ENCODE peak calls at places on chromosome 16, in five cellular contexts. F is HCT116, V is breast epithelium, T is right cardiac atrium, W is gastrocnemius medialis. Z is an unnamed sample. For H3K4me1, the result is how much of the 10 kb centered on the place peaks cover.

GRCh38 chr16:68411086-68411485 is 37.2 kb downstream of the SMPD3 start:
- DNase-seq in T (no peak), W (no peak), F (no peak), V (no peak), Z (no peak)

GRCh38 chr16:69244336-69244735 is 57.4 kb downstream of the SNTB2 start:
- DNase-seq in W (no peak), F (no peak), T (no peak), V (no peak), Z (no peak)

GRCh38 chr16:27952811-27953210 is 110.7 kb downstream of the GSG1L start:
- DNase-seq in T (no peak), F (no peak), V (no peak), W (no peak), Z (no peak)

GRCh38 chr16:78706637-78707036 is 607.2 kb downstream of the WWOX start:
- DNase-seq in F (no peak), T (peak), V (no peak), W (no peak), Z (no peak)

GRCh38 chr16:47848481-47849109 is 307.2 kb downstream of the ABCC12 start:
- DNase-seq in V (no peak), F (no peak), W (no peak), T (no peak), Z (no peak)

GRCh38 chr16:81645303-81645702 is 133.8 kb upstream of the PLCG2 start:
- DNase-seq in W (no peak), F (no peak), V (peak), T (peak), Z (no peak)

GRCh38 chr16:75262104-75262799 is 10.8 kb upstream of the BCAR1 start:
- DNase-seq in F (no peak), V (no peak), T (no peak), W (no peak), Z (no peak)

GRCh38 chr16:54585094-54585493 is 298.5 kb upstream of the IRX3 start:
- DNase-seq in V (no peak), F (no peak), W (no peak), T (no peak), Z (no peak)

GRCh38 chr16:87626905-87627304 is 24.6 kb downstream of the JPH3 start:
- DNase-seq in V (no peak), T (no peak), W (no peak), F (no peak), Z (no peak)

GRCh38 chr16:74304164-74304834 is 7.7 kb downstream of the PSMD7 start:
- DNase-seq in W (no peak), T (no peak), V (no peak), F (no peak), Z (no peak)

GRCh38 chr16:66026211-66026610 is 340.3 kb upstream of the CDH5 start:
- DNase-seq in F (no peak), V (no peak), W (no peak), T (no peak), Z (no peak)

GRCh38 chr16:4021070-4021779 is 95.0 kb downstream of the ADCY9 start:
- DNase-seq in F (no peak), V (peak), T (no peak), W (no peak), Z (no peak)

GRCh38 chr16:15487336-15488284 is 53.2 kb downstream of the BMERB1 start:
- DNase-seq in W (no peak), T (no peak), V (no peak), F (peak), Z (no peak)

GRCh38 chr16:53502331-53503269 is at the start of gene AKTIP:
- DNase-seq in F (no peak), T (no peak), W (peak), V (peak), Z (no peak)

GRCh38 chr16:86865866-86866675 is 287.7 kb downstream of the FOXL1 start:
- DNase-seq in V (peak), T (peak), F (no peak), W (peak), Z (no peak)

GRCh38 chr16:57994778-57995177 is 5.7 kb downstream of the ZNF319 start:
- DNase-seq in V (no peak), F (peak), W (no peak), T (peak), Z (no peak)

GRCh38 chr16:351804-352520 is 561 bp downstream of the AXIN1 start:
- DNase-seq in F (no peak), W (no peak), T (no peak), V (no peak), Z (no peak)

GRCh38 chr16:64952177-64952576 is 169.7 kb downstream of the CDH11 start:
- DNase-seq in T (no peak), F (no peak), V (no peak), W (no peak), Z (no peak)

GRCh38 chr16:50326835-50327465 is 41.8 kb downstream of the BRD7 start:
- DNase-seq in T (no peak), V (no peak), F (peak), W (no peak), Z (no peak)

GRCh38 chr16:67177743-67178699 is 5.7 kb downstream of the MATCAP1 start:
- DNase-seq in T (peak), V (peak), W (no peak), F (peak), Z (no peak)

GRCh38 chr16:4315185-4316102 is at the start of gene GLIS2:
- DNase-seq in V (no peak), F (peak), T (peak), W (no peak), Z (no peak)

GRCh38 chr16:53022374-53022773 is 30.3 kb downstream of the CHD9NB start:
- DNase-seq in V (no peak), T (peak), F (peak), W (no peak), Z (no peak)

GRCh38 chr16:68764866-68765265 is 27.8 kb downstream of the CDH1 start:
- DNase-seq in T (no peak), V (no peak), W (no peak), F (no peak), Z (no peak)

GRCh38 chr16:19071811-19072777 is 4.7 kb downstream of the COQ7 start:
- DNase-seq in F (peak), T (peak), W (no peak), V (no peak), Z (no peak)

GRCh38 chr16:64370112-64370511 is 751.8 kb downstream of the CDH11 start:
- DNase-seq in F (no peak), W (no peak), T (no peak), V (no peak), Z (no peak)

GRCh38 chr16:58026139-58026704 is 668 bp downstream of the MMP15 start:
- DNase-seq in W (peak), T (peak), V (no peak), F (no peak), Z (no peak)

GRCh38 chr16:23245268-23245667 is 56.8 kb upstream of the SCNN1B start:
- DNase-seq in W (peak), T (peak), V (peak), F (no peak), Z (peak)

GRCh38 chr16:19513377-19514053 is 8.4 kb downstream of the GDE1 start:
- DNase-seq in F (no peak), V (no peak), T (no peak), W (no peak), Z (no peak)

GRCh38 chr16:84175351-84176081 is 11.3 kb downstream of the TAF1C start:
- DNase-seq in T (peak), V (no peak), W (no peak), F (no peak), Z (no peak)

DNA sequence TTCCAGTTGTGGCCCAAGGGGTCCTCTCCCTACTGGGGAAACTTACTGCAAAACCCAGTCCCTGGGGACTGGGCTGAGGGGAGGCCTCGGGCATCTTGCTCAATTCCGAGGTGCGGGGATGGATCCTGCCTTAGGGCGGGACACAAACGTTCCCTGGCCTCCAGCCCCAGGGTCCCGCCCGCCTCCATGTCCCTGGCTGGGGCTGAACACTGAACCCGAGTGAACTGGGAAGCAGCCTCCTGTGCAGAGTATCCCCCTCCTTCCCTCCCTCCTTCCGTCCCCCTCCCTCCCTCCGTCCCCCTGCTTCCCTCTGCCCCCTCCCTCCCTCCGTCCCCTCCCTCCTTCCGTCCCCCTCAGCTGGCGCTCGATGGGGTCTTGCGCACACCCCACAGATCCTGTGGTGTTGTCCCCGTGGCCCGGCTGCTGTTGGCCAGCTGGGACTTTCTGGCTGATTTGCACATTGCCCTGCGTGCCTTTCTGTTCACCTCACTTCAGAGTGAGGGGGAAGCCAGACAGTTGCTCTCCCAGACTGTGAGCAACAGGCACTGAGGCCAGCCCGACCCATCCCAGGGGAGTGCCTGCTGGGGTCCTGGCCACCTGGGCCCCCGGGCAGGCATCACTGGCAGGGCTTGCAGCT is 5.5 kb downstream of the TRAF7 start:
- DNase-seq in W (peak), F (no peak), V (no peak), T (peak), Z (no peak)
- H3K4me1 ChIP-seq in W (under half), F (half or more), V (under half), T (under half), Z (under half)

DNA sequence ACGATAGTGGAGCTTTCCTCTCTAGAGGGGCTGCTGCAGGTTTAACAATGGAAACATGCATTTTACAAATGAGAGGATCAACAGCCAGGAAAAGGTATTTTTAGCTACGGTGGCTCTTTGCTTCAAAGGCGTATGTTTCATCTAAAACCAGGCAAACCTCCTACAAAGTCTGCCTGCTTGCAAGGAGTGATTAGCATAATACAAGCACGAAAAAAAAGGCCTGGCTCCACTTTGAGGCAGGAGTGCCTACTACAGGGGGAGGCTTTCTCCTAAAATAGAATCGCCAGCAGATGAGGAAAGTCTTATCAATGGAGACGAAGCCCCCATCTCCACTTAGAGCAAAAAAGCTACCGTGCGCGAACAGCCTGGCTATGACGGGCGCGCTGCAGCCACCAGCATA is 27.1 kb upstream of the MTSS2 start:
- DNase-seq in F (no peak), V (no peak), T (no peak), W (no peak), Z (no peak)
- H3K4me1 ChIP-seq in F (under half), V (under half), T (under half), W (half or more), Z (under half)

DNA sequence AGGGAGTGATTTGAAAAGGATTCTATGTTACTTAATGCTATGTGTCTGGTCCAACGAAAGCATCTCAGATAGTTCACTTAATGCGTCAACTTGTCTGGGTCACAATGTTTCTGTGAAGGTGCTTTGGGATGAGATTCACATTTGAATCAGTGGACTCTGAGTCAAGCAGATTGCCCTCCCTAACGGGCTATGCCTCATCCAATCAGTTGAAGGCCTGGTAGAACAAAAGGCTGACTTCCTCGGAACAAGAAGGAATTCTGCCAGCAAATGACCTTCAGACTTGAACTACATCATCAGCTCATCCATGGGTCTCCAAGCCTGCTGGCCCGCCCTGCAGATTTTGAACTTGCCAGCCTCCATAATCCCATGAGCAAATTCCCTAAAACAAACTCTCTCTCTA is 15.2 kb downstream of the EMP2 start:
- DNase-seq in V (no peak), T (peak), W (no peak), F (no peak), Z (no peak)
- H3K4me1 ChIP-seq in V (under half), T (under half), W (under half), F (under half), Z (half or more)

GRCh38 chr16:1968146-1968953 is 1.7 kb downstream of the RNF151 start:
- DNase-seq in F (no peak), T (no peak), V (no peak), W (no peak), Z (no peak)
- H3K4me1 ChIP-seq in F (under half), T (under half), V (under half), W (under half), Z (under half)

GRCh38 chr16:85309656-85310587 is 197.7 kb upstream of the CIBAR2 start:
- DNase-seq in T (no peak), F (no peak), V (peak), W (peak), Z (no peak)
- H3K4me1 ChIP-seq in T (under half), F (under half), V (under half), W (half or more), Z (under half)

Z was measured in thoracic aorta.